ENCODE peak calls at places on chromosomes 4 and X, in four cellular contexts. V is fibroblast of lung, X is cardiac muscle cell, R is breast epithelium. H is an unnamed sample.

GRCh38 chr4:41203169-41203568 is 11.2 kb downstream of the APBB2 start:
- DNase-seq in V (peak; percentile 62), R (no peak), X (no peak), H (no peak)

GRCh38 chr4:176271749-176272148 is 2.7 kb upstream of the ASB5 start:
- DNase-seq in R (no peak), X (no peak), V (peak; percentile 51), H (no peak)

GRCh38 chr4:60562353-60562752 is 637.8 kb upstream of the ADGRL3 start:
- DNase-seq in X (no peak), R (no peak), V (no peak), H (no peak)

GRCh38 chr4:12791536-12791935 is 692.6 kb downstream of the RAB28 start:
- DNase-seq in X (peak; percentile 58), R (no peak), V (no peak), H (no peak)

GRCh38 chr4:147617841-147618421 is 734 bp downstream of the TMEM184C start:
- DNase-seq in V (no peak), R (no peak), X (no peak), H (no peak)

GRCh38 chrX:98956014-98956413 is 1454.1 kb downstream of the PCDH19 start:
- DNase-seq in R (no peak), X (no peak), V (no peak), H (no peak)

GRCh38 chrX:40142417-40142816 is 44.7 kb upstream of the BCOR start:
- DNase-seq in R (no peak), X (no peak), V (no peak), H (no peak)

GRCh38 chrX:68045008-68045577 is 388.2 kb downstream of the OPHN1 start:
- DNase-seq in V (peak; percentile 55), R (no peak), X (no peak), H (no peak)

GRCh38 chr4:157143365-157143764 is 67.4 kb downstream of the GLRB start:
- DNase-seq in R (no peak), X (no peak), V (no peak), H (no peak)

GRCh38 chrX:8504451-8504850 is 39.8 kb downstream of the VCX3B start:
- DNase-seq in V (peak; percentile 95), R (no peak), X (no peak), H (no peak)

GRCh38 chr4:150367326-150367725 is 214.6 kb upstream of the MAB21L2 start:
- DNase-seq in X (no peak), R (no peak), V (no peak), H (no peak)

GRCh38 chrX:136620780-136621179 is 27.2 kb upstream of the CD40LG start:
- DNase-seq in V (no peak), X (no peak), R (no peak), H (no peak)

GRCh38 chr4:73451404-73451803 is 15.4 kb downstream of the AFP start:
- DNase-seq in X (no peak), V (peak; percentile 84), R (no peak), H (no peak)

GRCh38 chr4:3046149-3046548 is 28.2 kb downstream of the HTT-AS start:
- DNase-seq in V (no peak), R (no peak), X (no peak), H (no peak)

GRCh38 chrX:154731881-154732280 is 19.0 kb downstream of the GAB3 start:
- DNase-seq in R (no peak), V (no peak), X (no peak), H (no peak)

GRCh38 chr4:99011910-99012309 is 16.4 kb downstream of the METAP1 start:
- DNase-seq in V (no peak), X (no peak), R (no peak), H (no peak)

GRCh38 chr4:118920247-118920646 is 31.6 kb downstream of the SYNPO2 start:
- DNase-seq in X (no peak), R (no peak), V (peak; percentile 63), H (no peak)

GRCh38 chr4:158998624-158999023 is 104.3 kb upstream of the RAPGEF2 start:
- DNase-seq in X (no peak), R (no peak), V (peak; percentile 38), H (no peak)

GRCh38 chrX:126733874-126734273 is 85.7 kb upstream of the PRR32 start:
- DNase-seq in X (no peak), V (no peak), R (no peak), H (no peak)

GRCh38 chr4:68904786-68905185 is 46.8 kb downstream of the UGT2A3 start:
- DNase-seq in V (no peak), X (no peak), R (no peak), H (no peak)

GRCh38 chr4:145843148-145843547 is 95.5 kb downstream of the ZNF827 start:
- DNase-seq in X (no peak), R (no peak), V (peak; percentile 84), H (no peak)

GRCh38 chr4:1489639-1489995 is 83.4 kb upstream of the NKX1-1 start:
- DNase-seq in R (no peak), V (no peak), X (no peak), H (no peak)

GRCh38 chr4:164779811-164780216 is 25.9 kb downstream of the SMIM31 start:
- DNase-seq in R (no peak), V (peak; percentile 45), X (peak; percentile 63), H (peak; percentile 48)

GRCh38 chr4:135050086-135050717 is 848.6 kb upstream of the PABPC4L start:
- DNase-seq in X (peak; percentile 2), V (no peak), R (no peak), H (no peak)

GRCh38 chrX:1528884-1529203 is 8.1 kb downstream of the P2RY8 start:
- DNase-seq in V (no peak), R (no peak), X (no peak), H (no peak)

GRCh38 chr4:13544556-13545393 is 467 bp upstream of the NKX3-2 start:
- DNase-seq in R (no peak), V (peak; percentile 48), X (peak; percentile 86), H (peak; percentile 63)

GRCh38 chr4:212438-213174 is 88.3 kb downstream of the ZNF718 start:
- DNase-seq in V (peak; percentile 92), R (peak; percentile 81), X (peak; percentile 87), H (peak; percentile 46)

GRCh38 chrX:48468247-48468671 is 1.8 kb downstream of the SLC38A5 start:
- DNase-seq in V (no peak), R (no peak), X (no peak), H (no peak)

GRCh38 chr4:153676984-153677383 is 7.1 kb upstream of the TLR2 start:
- DNase-seq in V (peak; percentile 93), R (no peak), X (no peak), H (no peak)

GRCh38 chr4:43776371-43776770 is 672.2 kb downstream of the KCTD8 start:
- DNase-seq in X (no peak), R (no peak), V (peak; percentile 9), H (no peak)

GRCh38 chrX:153865685-153866084 is 20.3 kb downstream of the L1CAM start:
- DNase-seq in V (no peak), R (no peak), X (no peak), H (no peak)

GRCh38 chr4:62399242-62399641 is 1199.1 kb downstream of the ADGRL3 start:
- DNase-seq in X (no peak), R (no peak), V (no peak), H (no peak)

GRCh38 chr4:6120361-6120760 is 80.0 kb downstream of the JAKMIP1 start:
- DNase-seq in X (no peak), R (no peak), V (no peak), H (no peak)

GRCh38 chrX:103256651-103257050 is 1.7 kb upstream of the TCEAL8 start:
- DNase-seq in R (no peak), X (no peak), V (no peak), H (no peak)

GRCh38 chrX:103250977-103251376 is 4.0 kb downstream of the TCEAL8 start:
- DNase-seq in X (no peak), R (no peak), V (no peak), H (no peak)

GRCh38 chrX:103254921-103255455 is at the start of gene TCEAL8:
- DNase-seq in R (peak; percentile 67), X (peak; percentile 94), V (peak; percentile 81), H (peak; percentile 67)

GRCh38 chrX:103253608-103254007 is 1.3 kb downstream of the TCEAL8 start:
- DNase-seq in R (no peak), X (no peak), V (peak; percentile 4), H (no peak)

GRCh38 chrX:103254171-103254824 is 657 bp downstream of the TCEAL8 start:
- DNase-seq in X (peak; percentile 90), V (peak; percentile 43), R (no peak), H (no peak)
- TF ChIP-seq CTCF in X (no peak), V (no peak), R (no peak), H (no peak)

DNA sequence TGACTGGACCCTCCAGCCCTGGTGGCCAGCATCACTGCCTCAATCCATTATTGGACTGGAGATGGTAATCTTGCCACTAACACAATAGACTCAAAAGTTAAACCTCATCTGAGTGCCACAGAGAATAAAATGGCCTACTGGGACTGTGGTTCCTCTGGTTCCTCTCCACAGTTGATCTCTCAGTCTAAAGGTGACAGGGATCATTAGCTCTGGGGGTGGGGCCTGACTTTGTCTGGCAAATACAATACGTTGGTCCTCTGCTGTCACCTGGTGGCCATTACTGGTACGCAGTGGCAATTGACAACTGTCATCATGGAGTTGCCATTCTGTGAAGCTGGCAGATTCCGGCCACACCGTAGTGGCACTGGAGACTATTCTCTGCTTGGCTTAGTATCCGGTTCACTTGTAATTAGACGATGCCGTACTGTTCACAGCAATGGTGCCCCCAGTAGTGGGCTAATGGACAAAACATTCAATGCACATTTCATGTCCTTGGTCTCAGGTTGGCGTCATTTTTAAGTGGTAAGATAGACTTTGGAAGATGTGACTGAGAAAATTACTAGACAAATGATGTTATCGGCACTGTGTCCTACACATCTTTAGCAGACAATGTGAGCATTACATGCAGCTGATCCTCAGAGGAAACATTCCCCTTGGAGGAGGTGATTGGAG is 6.7 kb downstream of the FGFBP2 start:
- DNase-seq in V (peak; percentile 28), R (peak; percentile 71), X (peak; percentile 80), H (no peak)
- TF ChIP-seq CTCF in V (peak; percentile 99), R (peak; percentile 41), X (peak; percentile 99), H (peak; percentile 77)

GRCh38 chrX:487836-488235 is 101.1 kb upstream of the PPP2R3B start:
- DNase-seq in R (no peak), V (no peak), X (no peak), H (no peak)
- TF ChIP-seq CTCF in R (no peak), V (no peak), X (no peak), H (no peak)

GRCh38 chr4:7194251-7195137 is 2.2 kb downstream of the SORCS2 start:
- DNase-seq in V (no peak), R (peak; percentile 37), X (peak; percentile 54), H (no peak)
- TF ChIP-seq CTCF in V (peak; percentile 35), R (no peak), X (peak; percentile 62), H (no peak)

GRCh38 chrX:25717122-25717521 is 421.0 kb upstream of the MAGEB18 start:
- DNase-seq in V (no peak), R (no peak), X (no peak), H (no peak)

GRCh38 chrX:25726539-25726938 is 411.6 kb upstream of the MAGEB18 start:
- DNase-seq in X (no peak), R (no peak), V (peak; percentile 0), H (no peak)

GRCh38 chrX:25721564-25721963 is 416.6 kb upstream of the MAGEB18 start:
- DNase-seq in V (no peak), R (no peak), X (peak; percentile 42), H (no peak)
- TF ChIP-seq CTCF in V (no peak), R (no peak), X (peak; percentile 40), H (no peak)

GRCh38 chr4:141703497-141703896 is 67.1 kb downstream of the IL15 start:
- DNase-seq in V (no peak), X (no peak), R (no peak), H (no peak)
- TF ChIP-seq CTCF in V (no peak), X (peak; percentile 13), R (no peak), H (no peak)